ENCODE peak calls at places on chromosomes 16 and 17, in seven cellular contexts. P, B, M, O, T, G and R are unnamed samples.

GRCh38 chr16:3171181-3171854 is 16.7 kb upstream of the OR1F1 start:
- DNase-seq in P (peak; percentile 77), B (peak; percentile 72), M (no peak), O (no peak), T (no peak), G (no peak), R (peak; percentile 77)

GRCh38 chr17:64386412-64387144 is 4.1 kb downstream of the PECAM1 start:
- DNase-seq in P (no peak), B (no peak), M (peak; percentile 42), O (no peak), T (no peak), G (no peak), R (no peak)

GRCh38 chr17:17435323-17435722 is 41.5 kb upstream of the MED9 start:
- DNase-seq in P (no peak), B (no peak), M (no peak), O (no peak), T (peak; percentile 22), G (peak; percentile 96), R (no peak)

GRCh38 chr16:70437582-70438324 is 1.1 kb downstream of the ST3GAL2 start:
- DNase-seq in P (peak; percentile 29), B (no peak), M (no peak), O (no peak), T (no peak), G (peak; percentile 70), R (no peak)

GRCh38 chr16:4893103-4893862 is 43.7 kb downstream of the PPL start:
- DNase-seq in P (no peak), B (no peak), M (no peak), O (no peak), T (no peak), G (no peak), R (no peak)

GRCh38 chr17:78133971-78134898 is 3.7 kb downstream of the TMC8 start:
- DNase-seq in P (no peak), B (peak; percentile 89), M (no peak), O (peak; percentile 69), T (peak; percentile 53), G (peak; percentile 25), R (peak; percentile 72)

GRCh38 chr17:31415004-31415454 is 23.6 kb downstream of the RAB11FIP4 start:
- DNase-seq in P (no peak), B (no peak), M (no peak), O (no peak), T (no peak), G (no peak), R (no peak)

GRCh38 chr17:73359987-73360410 is 48.2 kb upstream of the CDC42EP4 start:
- DNase-seq in P (no peak), B (peak; percentile 81), M (no peak), O (no peak), T (no peak), G (no peak), R (no peak)

GRCh38 chr16:29007865-29008593 is 23.2 kb downstream of the LAT start:
- DNase-seq in P (no peak), B (no peak), M (no peak), O (no peak), T (no peak), G (peak; percentile 98), R (no peak)

GRCh38 chr17:74729368-74729767 is 7.7 kb upstream of the RAB37 start:
- DNase-seq in P (no peak), B (no peak), M (no peak), O (no peak), T (no peak), G (no peak), R (no peak)

GRCh38 chr16:7615565-7615964 is 282.9 kb downstream of the RBFOX1 start:
- DNase-seq in P (no peak), B (no peak), M (no peak), O (no peak), T (no peak), G (no peak), R (no peak)

GRCh38 chr16:648071-648785 is 937 bp upstream of the WDR90 start:
- DNase-seq in P (peak; percentile 81), B (peak; percentile 62), M (no peak), O (no peak), T (no peak), G (no peak), R (peak; percentile 72)

GRCh38 chr17:41521574-41522261 is 3.0 kb upstream of the KRT15 start:
- DNase-seq in P (no peak), B (peak; percentile 57), M (no peak), O (no peak), T (no peak), G (peak; percentile 81), R (no peak)

GRCh38 chr17:181213-182163 is at the start of gene DOC2B:
- DNase-seq in P (no peak), B (peak; percentile 54), M (no peak), O (peak; percentile 41), T (peak; percentile 77), G (peak; percentile 30), R (no peak)

GRCh38 chr16:17696696-17697095 is 225.9 kb upstream of the XYLT1 start:
- DNase-seq in P (no peak), B (no peak), M (no peak), O (no peak), T (no peak), G (no peak), R (no peak)

GRCh38 chr17:57357392-57357784 is 101.1 kb downstream of the MSI2 start:
- DNase-seq in P (no peak), B (no peak), M (no peak), O (no peak), T (no peak), G (no peak), R (no peak)

GRCh38 chr17:47802341-47803022 is 19.1 kb downstream of the OSBPL7 start:
- DNase-seq in P (peak; percentile 86), B (peak; percentile 75), M (no peak), O (peak; percentile 59), T (peak; percentile 45), G (peak; percentile 54), R (peak; percentile 84)

GRCh38 chr16:54568897-54569807 is 282.6 kb upstream of the IRX3 start:
- DNase-seq in P (no peak), B (no peak), M (no peak), O (no peak), T (no peak), G (no peak), R (no peak)

GRCh38 chr16:58516768-58517107 is 1.4 kb downstream of the SETD6 start:
- DNase-seq in P (no peak), B (no peak), M (no peak), O (no peak), T (no peak), G (no peak), R (no peak)

GRCh38 chr16:89811321-89811720 is 5.1 kb downstream of the FANCA start:
- DNase-seq in P (peak; percentile 19), B (no peak), M (no peak), O (no peak), T (no peak), G (no peak), R (no peak)
- TF ChIP-seq CTCF in P (no peak), B (no peak), M (no peak), O (no peak), T (no peak), G (no peak), R (no peak)

GRCh38 chr16:80039777-80040176 is 439.2 kb upstream of the MAF start:
- DNase-seq in P (no peak), B (no peak), M (no peak), O (no peak), T (no peak), G (no peak), R (no peak)

GRCh38 chr16:80038566-80038965 is 438.0 kb upstream of the MAF start:
- DNase-seq in P (no peak), B (no peak), M (no peak), O (no peak), T (no peak), G (no peak), R (no peak)

GRCh38 chr16:80040814-80041213 is 440.3 kb upstream of the MAF start:
- DNase-seq in P (no peak), B (no peak), M (no peak), O (no peak), T (no peak), G (no peak), R (no peak)

GRCh38 chr16:80041399-80041798 is 440.9 kb upstream of the MAF start:
- DNase-seq in P (no peak), B (no peak), M (no peak), O (no peak), T (no peak), G (no peak), R (no peak)

DNA sequence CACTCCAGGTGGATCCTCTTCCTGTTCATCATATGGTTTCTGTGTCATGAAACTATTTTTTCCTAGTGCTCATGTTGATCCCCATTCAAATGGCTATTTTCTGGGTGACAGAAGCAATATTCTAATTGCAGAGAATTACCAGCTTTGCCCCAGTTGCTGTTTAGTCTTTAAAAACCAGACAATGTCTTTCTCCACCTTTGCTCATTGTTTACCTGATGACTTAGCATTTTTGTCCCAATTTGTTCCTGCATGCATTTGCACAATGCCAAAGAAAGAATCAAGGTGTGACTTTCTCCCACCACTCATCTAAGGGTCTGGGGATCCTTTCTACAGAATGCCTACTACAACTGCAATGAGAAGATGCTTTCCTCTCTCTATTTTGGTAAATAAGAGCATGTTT is 439.9 kb upstream of the MAF start:
- DNase-seq in P (no peak), B (no peak), M (no peak), O (no peak), T (no peak), G (no peak), R (no peak)
- TF ChIP-seq CTCF in P (no peak), B (no peak), M (no peak), O (no peak), T (no peak), G (no peak), R (no peak)

GRCh38 chr17:79776378-79777165 is 1.4 kb upstream of the CBX2 start:
- DNase-seq in P (no peak), B (no peak), M (no peak), O (no peak), T (no peak), G (no peak), R (no peak)
- TF ChIP-seq CTCF in P (no peak), B (no peak), M (no peak), O (no peak), T (no peak), G (no peak), R (no peak)

GRCh38 chr17:62576382-62576781 is 51.1 kb upstream of the MRC2 start:
- DNase-seq in P (no peak), B (no peak), M (no peak), O (no peak), T (no peak), G (no peak), R (no peak)

GRCh38 chr17:62587554-62587953 is 39.9 kb upstream of the MRC2 start:
- DNase-seq in P (no peak), B (no peak), M (no peak), O (no peak), T (no peak), G (peak; percentile 43), R (no peak)

GRCh38 chr17:62580947-62581346 is 46.5 kb upstream of the MRC2 start:
- DNase-seq in P (no peak), B (no peak), M (no peak), O (no peak), T (no peak), G (no peak), R (no peak)

GRCh38 chr17:62578757-62579487 is 48.5 kb upstream of the MRC2 start:
- DNase-seq in P (no peak), B (no peak), M (no peak), O (no peak), T (no peak), G (no peak), R (no peak)

GRCh38 chr17:62581769-62582168 is 45.7 kb upstream of the MRC2 start:
- DNase-seq in P (no peak), B (no peak), M (no peak), O (no peak), T (no peak), G (peak; percentile 47), R (no peak)
- TF ChIP-seq CTCF in P (no peak), B (no peak), M (no peak), O (no peak), T (no peak), G (no peak), R (no peak)